ENCODE peak calls at places on chromosomes 2 and 18, in six cellular contexts. One of them, this sample, is unnamed.

GRCh38 chr2:67625178-67625577 is 228.0 kb downstream of the ETAA1 start:
- DNase-seq in thoracic aorta: no peak
- DNase-seq in left ventricle myocardium inferior: no peak
- DNase-seq in GM23338: no peak
- DNase-seq in colonic mucosa: no peak
- DNase-seq in fibroblast of lung: peak; percentile 31
- DNase-seq in this sample: no peak

GRCh38 chr2:24731923-24732322 is 61.3 kb downstream of the PTRHD1 start:
- DNase-seq in thoracic aorta: no peak
- DNase-seq in left ventricle myocardium inferior: no peak
- DNase-seq in GM23338: no peak
- DNase-seq in colonic mucosa: no peak
- DNase-seq in fibroblast of lung: peak; percentile 19
- DNase-seq in this sample: no peak

GRCh38 chr2:182672471-182673165 is 43.4 kb upstream of the DNAJC10 start:
- DNase-seq in thoracic aorta: no peak
- DNase-seq in left ventricle myocardium inferior: no peak
- DNase-seq in GM23338: no peak
- DNase-seq in colonic mucosa: no peak
- DNase-seq in fibroblast of lung: peak; percentile 83
- DNase-seq in this sample: no peak

GRCh38 chr18:61901334-61901986 is 8.7 kb upstream of the RNF152 start:
- DNase-seq in thoracic aorta: no peak
- DNase-seq in left ventricle myocardium inferior: no peak
- DNase-seq in GM23338: peak; percentile 91
- DNase-seq in colonic mucosa: peak; percentile 56
- DNase-seq in fibroblast of lung: peak; percentile 48
- DNase-seq in this sample: peak; percentile 46

GRCh38 chr18:3447035-3447894 is 2.7 kb upstream of the TGIF1 start:
- DNase-seq in thoracic aorta: no peak
- DNase-seq in left ventricle myocardium inferior: peak; percentile 27
- DNase-seq in GM23338: peak; percentile 79
- DNase-seq in colonic mucosa: no peak
- DNase-seq in fibroblast of lung: peak; percentile 60
- DNase-seq in this sample: no peak

GRCh38 chr2:113198790-113199612 is 25.2 kb downstream of the PSD4 start:
- DNase-seq in thoracic aorta: no peak
- DNase-seq in left ventricle myocardium inferior: peak; percentile 84
- DNase-seq in GM23338: peak; percentile 89
- DNase-seq in colonic mucosa: peak; percentile 87
- DNase-seq in fibroblast of lung: peak; percentile 66
- DNase-seq in this sample: no peak

GRCh38 chr2:98702127-98702802 is 28.7 kb downstream of the MGAT4A start:
- DNase-seq in thoracic aorta: no peak
- DNase-seq in left ventricle myocardium inferior: peak; percentile 31
- DNase-seq in GM23338: no peak
- DNase-seq in colonic mucosa: peak; percentile 87
- DNase-seq in fibroblast of lung: no peak
- DNase-seq in this sample: no peak

GRCh38 chr2:65669574-65669973 is 237.2 kb upstream of the SPRED2 start:
- DNase-seq in thoracic aorta: no peak
- DNase-seq in left ventricle myocardium inferior: no peak
- DNase-seq in GM23338: no peak
- DNase-seq in colonic mucosa: no peak
- DNase-seq in fibroblast of lung: no peak
- DNase-seq in this sample: no peak

GRCh38 chr18:43780782-43781340 is 503.6 kb upstream of the SYT4 start:
- DNase-seq in thoracic aorta: no peak
- DNase-seq in left ventricle myocardium inferior: no peak
- DNase-seq in GM23338: no peak
- DNase-seq in colonic mucosa: no peak
- DNase-seq in fibroblast of lung: peak; percentile 65
- DNase-seq in this sample: no peak

GRCh38 chr2:1278861-1279260 is 134.4 kb upstream of the TPO start:
- DNase-seq in thoracic aorta: no peak
- DNase-seq in left ventricle myocardium inferior: no peak
- DNase-seq in GM23338: no peak
- DNase-seq in colonic mucosa: no peak
- DNase-seq in fibroblast of lung: no peak
- DNase-seq in this sample: no peak

GRCh38 chr18:30746224-30746623 is 296.3 kb downstream of the DSC3 start:
- DNase-seq in thoracic aorta: no peak
- DNase-seq in left ventricle myocardium inferior: no peak
- DNase-seq in GM23338: no peak
- DNase-seq in colonic mucosa: no peak
- DNase-seq in fibroblast of lung: no peak
- DNase-seq in this sample: no peak

GRCh38 chr2:196168181-196168580 is 3.2 kb downstream of the STK17B start:
- DNase-seq in thoracic aorta: no peak
- DNase-seq in left ventricle myocardium inferior: no peak
- DNase-seq in GM23338: no peak
- DNase-seq in colonic mucosa: no peak
- DNase-seq in fibroblast of lung: peak; percentile 64
- DNase-seq in this sample: no peak

GRCh38 chr2:146077156-146077555 is 1557.2 kb upstream of the ZEB2 start:
- DNase-seq in thoracic aorta: no peak
- DNase-seq in left ventricle myocardium inferior: no peak
- DNase-seq in GM23338: no peak
- DNase-seq in colonic mucosa: no peak
- DNase-seq in fibroblast of lung: no peak
- DNase-seq in this sample: no peak

GRCh38 chr18:48623468-48624220 is 84.8 kb downstream of the CTIF start:
- DNase-seq in thoracic aorta: no peak
- DNase-seq in left ventricle myocardium inferior: no peak
- DNase-seq in GM23338: no peak
- DNase-seq in colonic mucosa: no peak
- DNase-seq in fibroblast of lung: peak; percentile 97
- DNase-seq in this sample: no peak

GRCh38 chr2:150280255-150280654 is 207.2 kb downstream of the RND3 start:
- DNase-seq in thoracic aorta: no peak
- DNase-seq in left ventricle myocardium inferior: no peak
- DNase-seq in GM23338: no peak
- DNase-seq in colonic mucosa: no peak
- DNase-seq in fibroblast of lung: peak; percentile 70
- DNase-seq in this sample: no peak

GRCh38 chr2:19363474-19363778 is 5.0 kb upstream of the OSR1 start:
- DNase-seq in thoracic aorta: no peak
- DNase-seq in left ventricle myocardium inferior: no peak
- DNase-seq in GM23338: peak; percentile 51
- DNase-seq in colonic mucosa: no peak
- DNase-seq in fibroblast of lung: no peak
- DNase-seq in this sample: no peak

GRCh38 chr2:163667064-163667887 is 68.5 kb downstream of the FIGN start:
- DNase-seq in thoracic aorta: no peak
- DNase-seq in left ventricle myocardium inferior: no peak
- DNase-seq in GM23338: no peak
- DNase-seq in colonic mucosa: no peak
- DNase-seq in fibroblast of lung: peak; percentile 97
- DNase-seq in this sample: peak; percentile 75

GRCh38 chr2:11080253-11081115 is 74.8 kb upstream of the SLC66A3 start:
- DNase-seq in thoracic aorta: no peak
- DNase-seq in left ventricle myocardium inferior: no peak
- DNase-seq in GM23338: peak; percentile 36
- DNase-seq in colonic mucosa: no peak
- DNase-seq in fibroblast of lung: no peak
- DNase-seq in this sample: no peak

GRCh38 chr2:39991298-39991697 is 212.2 kb upstream of the THUMPD2 start:
- DNase-seq in thoracic aorta: no peak
- DNase-seq in left ventricle myocardium inferior: no peak
- DNase-seq in GM23338: peak; percentile 9
- DNase-seq in colonic mucosa: no peak
- DNase-seq in fibroblast of lung: peak; percentile 82
- DNase-seq in this sample: no peak

GRCh38 chr2:150610670-150611279 is 123.3 kb upstream of the RND3 start:
- DNase-seq in thoracic aorta: no peak
- DNase-seq in left ventricle myocardium inferior: no peak
- DNase-seq in GM23338: peak; percentile 78
- DNase-seq in colonic mucosa: peak; percentile 37
- DNase-seq in fibroblast of lung: no peak
- DNase-seq in this sample: no peak

GRCh38 chr2:61988462-61989366 is 83.2 kb downstream of the COMMD1 start:
- DNase-seq in thoracic aorta: no peak
- DNase-seq in left ventricle myocardium inferior: no peak
- DNase-seq in GM23338: no peak
- DNase-seq in colonic mucosa: no peak
- DNase-seq in fibroblast of lung: peak; percentile 55
- DNase-seq in this sample: no peak

GRCh38 chr2:42234056-42234455 is 64.9 kb downstream of the EML4 start:
- DNase-seq in thoracic aorta: no peak
- DNase-seq in left ventricle myocardium inferior: no peak
- DNase-seq in GM23338: peak; percentile 54
- DNase-seq in colonic mucosa: no peak
- DNase-seq in fibroblast of lung: peak; percentile 74
- DNase-seq in this sample: no peak

GRCh38 chr2:239789711-239790110 is 235.4 kb downstream of the NDUFA10 start:
- DNase-seq in thoracic aorta: no peak
- DNase-seq in left ventricle myocardium inferior: no peak
- DNase-seq in GM23338: no peak
- DNase-seq in colonic mucosa: no peak
- DNase-seq in fibroblast of lung: no peak
- DNase-seq in this sample: no peak

GRCh38 chr18:5543854-5544389 is at the start of gene EPB41L3:
- DNase-seq in thoracic aorta: no peak
- DNase-seq in left ventricle myocardium inferior: peak; percentile 50
- DNase-seq in GM23338: peak; percentile 54
- DNase-seq in colonic mucosa: peak; percentile 18
- DNase-seq in fibroblast of lung: peak; percentile 54
- DNase-seq in this sample: no peak

GRCh38 chr2:121044412-121044811 is 240.6 kb downstream of the TFCP2L1 start:
- DNase-seq in thoracic aorta: no peak
- DNase-seq in left ventricle myocardium inferior: no peak
- DNase-seq in GM23338: peak; percentile 61
- DNase-seq in colonic mucosa: peak; percentile 42
- DNase-seq in fibroblast of lung: no peak
- DNase-seq in this sample: no peak

GRCh38 chr2:106948550-106948949 is 62.6 kb upstream of the ST6GAL2 start:
- DNase-seq in thoracic aorta: no peak
- DNase-seq in left ventricle myocardium inferior: no peak
- DNase-seq in GM23338: no peak
- DNase-seq in colonic mucosa: no peak
- DNase-seq in fibroblast of lung: no peak
- DNase-seq in this sample: no peak
- H3K27ac ChIP-seq in thoracic aorta: no peak overlapping the region
- H3K27ac ChIP-seq in left ventricle myocardium inferior: no peak overlapping the region
- H3K27ac ChIP-seq in GM23338: no peak overlapping the region
- H3K27ac ChIP-seq in colonic mucosa: no peak overlapping the region
- H3K27ac ChIP-seq in fibroblast of lung: no peak overlapping the region
- H3K27ac ChIP-seq in this sample: no peak overlapping the region

DNA sequence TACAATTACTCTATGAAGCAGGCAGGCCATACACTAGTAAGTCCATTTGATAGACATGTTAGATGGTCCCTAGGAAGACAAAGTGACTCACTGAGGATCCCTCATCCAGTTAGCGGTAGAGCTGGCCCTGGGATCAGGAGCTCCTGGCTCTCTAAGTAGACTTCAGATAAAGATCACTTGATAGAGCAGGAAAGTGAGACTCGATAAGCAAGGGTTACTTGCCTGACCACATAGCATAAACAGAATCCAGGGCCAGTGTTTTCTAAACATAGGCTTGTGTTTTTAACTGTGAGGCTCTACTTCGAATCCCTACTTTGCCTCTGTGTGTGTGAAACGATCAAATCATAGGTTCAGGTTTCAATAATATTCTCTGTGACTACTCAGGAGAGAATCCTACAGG is 355.2 kb upstream of the TRIB2 start:
- DNase-seq in thoracic aorta: no peak
- DNase-seq in left ventricle myocardium inferior: no peak
- DNase-seq in GM23338: no peak
- DNase-seq in colonic mucosa: no peak
- DNase-seq in fibroblast of lung: peak; percentile 10
- DNase-seq in this sample: no peak
- H3K4me3 ChIP-seq in thoracic aorta: no peak overlapping the region
- H3K4me3 ChIP-seq in left ventricle myocardium inferior: no peak overlapping the region
- H3K4me3 ChIP-seq in GM23338: no peak overlapping the region
- H3K4me3 ChIP-seq in colonic mucosa: no peak overlapping the region
- H3K4me3 ChIP-seq in fibroblast of lung: no peak overlapping the region
- H3K4me3 ChIP-seq in this sample: no peak overlapping the region

GRCh38 chr2:54632733-54633692 is 90.4 kb upstream of the EML6 start:
- DNase-seq in thoracic aorta: no peak
- DNase-seq in left ventricle myocardium inferior: no peak
- DNase-seq in GM23338: no peak
- DNase-seq in colonic mucosa: no peak
- DNase-seq in fibroblast of lung: peak; percentile 89
- DNase-seq in this sample: no peak
- H3K27ac ChIP-seq in thoracic aorta: no peak overlapping the region
- H3K27ac ChIP-seq in left ventricle myocardium inferior: peak overlapping the region; percentile 90
- H3K27ac ChIP-seq in GM23338: no peak overlapping the region
- H3K27ac ChIP-seq in colonic mucosa: no peak overlapping the region
- H3K27ac ChIP-seq in fibroblast of lung: peak overlapping the region; percentile 23
- H3K27ac ChIP-seq in this sample: no peak overlapping the region

DNA sequence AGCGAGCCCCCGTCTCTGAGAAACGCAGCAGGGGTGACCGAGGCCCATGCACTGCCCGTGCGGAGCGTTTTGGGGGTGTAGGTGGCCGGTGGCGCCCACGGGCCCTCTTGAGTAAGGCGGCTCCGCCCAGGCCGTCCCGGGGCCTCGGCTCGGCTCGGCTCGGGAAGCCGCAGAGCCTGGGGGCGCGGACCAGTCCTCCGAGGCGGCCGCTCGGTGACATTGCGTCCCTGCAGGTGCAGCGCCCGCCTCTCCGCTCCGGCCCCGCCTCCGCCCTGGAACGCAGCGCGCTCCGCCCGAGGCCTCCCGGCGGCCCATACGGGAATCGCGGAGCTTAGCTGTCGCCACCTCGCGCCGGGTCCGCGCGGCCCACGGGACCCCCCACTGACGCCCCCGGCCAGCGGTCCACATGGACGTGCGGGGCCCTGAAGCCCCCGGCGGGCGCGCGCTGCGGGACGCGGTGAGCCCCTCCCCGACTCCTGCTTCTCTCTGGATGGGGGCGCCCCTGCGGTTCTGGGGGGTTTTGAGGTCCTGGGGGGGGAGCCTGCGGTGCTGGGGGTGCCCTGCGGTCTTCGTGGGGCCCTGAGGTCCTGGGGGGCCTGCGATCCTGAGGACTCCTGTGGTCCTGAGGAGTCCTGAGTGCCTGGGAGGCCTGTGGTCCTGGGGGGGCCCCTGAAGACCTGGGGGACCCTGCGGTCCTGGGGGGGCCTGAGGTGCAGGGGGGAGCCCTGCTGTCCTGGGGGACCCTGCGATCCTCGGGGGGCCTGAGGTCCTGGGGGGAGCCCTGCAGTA is at the start of gene HSBP1L1:
- DNase-seq in thoracic aorta: no peak
- DNase-seq in left ventricle myocardium inferior: peak; percentile 70
- DNase-seq in GM23338: peak; percentile 90
- DNase-seq in colonic mucosa: peak; percentile 77
- DNase-seq in fibroblast of lung: peak; percentile 37
- DNase-seq in this sample: no peak
- H3K4me3 ChIP-seq in thoracic aorta: peak within 1 kb of the TSS; percentile 88
- H3K4me3 ChIP-seq in left ventricle myocardium inferior: peak within 1 kb of the TSS; percentile 77
- H3K4me3 ChIP-seq in GM23338: peak within 1 kb of the TSS; percentile 56
- H3K4me3 ChIP-seq in colonic mucosa: peak within 1 kb of the TSS; percentile 63
- H3K4me3 ChIP-seq in fibroblast of lung: peak within 1 kb of the TSS; percentile 65
- H3K4me3 ChIP-seq in this sample: peak within 1 kb of the TSS; percentile 69

This sample was measured in Panc1.